ENCODE peak calls at places on chromosomes 6 and 20, in nine cellular contexts. X is lung, Q is heart right ventricle, C is epithelial cell of esophagus, Z is transverse colon, G is GM12878, E is AG04449, V is cardiac muscle cell, M is fibroblast of mammary gland. U is an unnamed sample.

GRCh38 chr20:34074101-34074760 is 37.8 kb downstream of the EIF2S2 start:
- DNase-seq in E (no peak), G (no peak), C (peak; percentile 40), M (peak; percentile 23), Z (no peak), Q (no peak), X (no peak), V (no peak), U (no peak)

GRCh38 chr20:62359491-62360121 is 7.5 kb downstream of the LAMA5 start:
- DNase-seq in G (no peak), Z (no peak), Q (peak; percentile 65), V (peak; percentile 69), E (no peak), C (no peak), M (peak; percentile 63), X (no peak), U (peak; percentile 86)

GRCh38 chr6:49563006-49563886 is 12.8 kb downstream of the C6orf141 start:
- DNase-seq in C (no peak), Z (no peak), X (no peak), M (no peak), V (no peak), G (no peak), Q (no peak), E (no peak), U (no peak)

GRCh38 chr20:1326031-1326930 is 2.7 kb downstream of the SDCBP2 start:
- DNase-seq in Z (peak; percentile 33), M (peak; percentile 69), C (peak; percentile 45), Q (no peak), X (no peak), V (peak; percentile 68), G (no peak), E (no peak), U (peak; percentile 76)

GRCh38 chr20:19849341-19850189 is 91.5 kb downstream of the RIN2 start:
- DNase-seq in C (no peak), Z (no peak), X (no peak), E (no peak), V (peak; percentile 69), M (no peak), G (no peak), Q (no peak), U (peak; percentile 46)

GRCh38 chr20:15091417-15092017 is 754.1 kb upstream of the FLRT3 start:
- DNase-seq in C (no peak), Z (no peak), E (no peak), Q (no peak), G (no peak), M (no peak), X (no peak), V (no peak), U (no peak)

GRCh38 chr6:167687035-167687720 is 139.5 kb upstream of the AFDN start:
- DNase-seq in Q (no peak), M (no peak), C (no peak), G (no peak), E (no peak), Z (no peak), V (no peak), X (no peak), U (no peak)

GRCh38 chr20:47125553-47126373 is 230.7 kb downstream of the ZMYND8 start:
- DNase-seq in G (no peak), X (no peak), Q (peak; percentile 21), C (peak; percentile 94), Z (no peak), V (peak; percentile 57), M (peak; percentile 39), E (no peak), U (no peak)

GRCh38 chr6:11194399-11195274 is 37.8 kb downstream of the NEDD9 start:
- DNase-seq in E (no peak), M (peak; percentile 52), G (no peak), V (peak; percentile 95), Z (no peak), Q (no peak), C (no peak), X (no peak), U (peak; percentile 90)

GRCh38 chr20:31870703-31871601 is 518 bp downstream of the TTLL9 start:
- DNase-seq in V (no peak), X (no peak), Q (no peak), G (no peak), E (no peak), Z (peak; percentile 30), M (no peak), C (no peak), U (no peak)

GRCh38 chr6:125274935-125275334 is 26.8 kb downstream of the HDDC2 start:
- DNase-seq in C (no peak), Z (no peak), V (no peak), E (no peak), M (no peak), G (no peak), X (no peak), Q (no peak), U (no peak)

GRCh38 chr6:13228264-13229204 is 99.8 kb downstream of the TBC1D7 start:
- DNase-seq in Z (no peak), C (no peak), M (no peak), G (no peak), E (no peak), Q (no peak), V (no peak), X (no peak), U (no peak)

GRCh38 chr6:158389188-158389919 is 77.1 kb downstream of the TULP4 start:
- DNase-seq in C (peak; percentile 50), V (no peak), G (no peak), X (no peak), Z (no peak), M (peak; percentile 41), Q (no peak), E (no peak), U (peak; percentile 22)

GRCh38 chr6:146700078-146700686 is 101.4 kb downstream of the ADGB start:
- DNase-seq in C (peak; percentile 85), X (peak; percentile 83), V (peak; percentile 91), Q (no peak), Z (peak; percentile 78), M (peak; percentile 87), G (peak; percentile 26), E (peak; percentile 47), U (peak; percentile 92)

GRCh38 chr20:25220021-25220730 is 24.7 kb downstream of the ENTPD6 start:
- DNase-seq in Q (no peak), E (no peak), C (no peak), V (peak; percentile 13), X (no peak), M (peak; percentile 20), G (no peak), Z (no peak), U (no peak)

GRCh38 chr20:35734374-35734773 is 7.7 kb downstream of the RBM39 start:
- DNase-seq in E (no peak), C (no peak), X (no peak), V (no peak), G (no peak), Z (no peak), M (no peak), Q (no peak), U (no peak)

GRCh38 chr6:165854863-165855593 is 192.0 kb upstream of the PDE10A start:
- DNase-seq in Q (no peak), V (no peak), E (no peak), Z (no peak), C (no peak), M (no peak), X (no peak), G (no peak), U (no peak)

GRCh38 chr6:64280569-64280968 is 645.0 kb downstream of the PHF3 start:
- DNase-seq in C (peak; percentile 51), Q (no peak), G (no peak), V (peak; percentile 72), Z (peak; percentile 19), X (no peak), M (peak; percentile 55), E (no peak), U (peak; percentile 69)

GRCh38 chr6:29678114-29678513 is 2.8 kb downstream of the ZFP57 start:
- DNase-seq in E (no peak), Z (no peak), X (no peak), G (no peak), V (no peak), Q (no peak), C (peak; percentile 91), M (no peak), U (peak; percentile 32)

GRCh38 chr20:60266184-60266823 is 308.1 kb downstream of the CDH26 start:
- DNase-seq in V (no peak), G (no peak), Z (no peak), M (no peak), Q (no peak), X (no peak), C (no peak), E (no peak), U (no peak)

GRCh38 chr6:14876778-14877613 is 368.9 kb upstream of the JARID2 start:
- DNase-seq in E (peak; percentile 34), V (peak; percentile 88), M (peak; percentile 80), X (no peak), G (peak; percentile 95), Z (no peak), Q (no peak), C (peak; percentile 87), U (peak; percentile 91)
- H3K4me3 ChIP-seq in E (no peak overlapping the region), V (no peak overlapping the region), M (no peak overlapping the region), X (no peak overlapping the region), G (no peak overlapping the region), Z (no peak overlapping the region), Q (no peak overlapping the region), C (no peak overlapping the region), U (peak overlapping the region; percentile 10)

GRCh38 chr6:7047071-7047470 is 60.7 kb upstream of the RREB1 start:
- DNase-seq in M (no peak), G (no peak), Z (no peak), Q (no peak), C (no peak), E (no peak), V (no peak), X (no peak), U (no peak)
- H3K4me3 ChIP-seq in M (no peak overlapping the region), G (no peak overlapping the region), Z (no peak overlapping the region), Q (no peak overlapping the region), C (no peak overlapping the region), E (no peak overlapping the region), V (no peak overlapping the region), X (no peak overlapping the region), U (no peak overlapping the region)

DNA sequence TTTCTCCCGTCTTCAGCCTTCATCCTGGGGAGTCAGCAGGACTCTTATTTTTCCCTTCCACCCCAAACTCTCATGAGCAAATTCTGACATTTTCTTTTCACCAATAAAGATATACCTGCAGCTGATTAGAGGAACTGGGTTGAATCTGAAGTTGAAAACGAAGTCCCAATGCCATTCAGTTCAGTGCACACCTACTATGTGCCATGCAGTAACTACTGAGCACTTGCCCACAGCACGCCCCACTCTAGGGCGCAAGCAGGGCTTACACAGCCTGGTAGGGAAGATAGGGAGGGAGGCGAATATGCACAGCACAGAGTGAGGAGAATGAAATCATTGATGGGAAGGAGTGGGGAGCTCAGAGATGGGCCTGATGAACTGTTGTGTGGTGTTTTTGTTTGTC is 401.6 kb downstream of the CDC5L start:
- DNase-seq in G (no peak), Q (no peak), C (no peak), V (no peak), X (no peak), E (no peak), Z (no peak), M (no peak), U (no peak)
- H3K4me3 ChIP-seq in G (no peak overlapping the region), Q (no peak overlapping the region), C (no peak overlapping the region), V (no peak overlapping the region), X (no peak overlapping the region), E (no peak overlapping the region), Z (no peak overlapping the region), M (no peak overlapping the region), U (no peak overlapping the region)

GRCh38 chr6:34566830-34567546 is 10.9 kb upstream of the SPDEF start:
- DNase-seq in Q (no peak), E (no peak), G (no peak), Z (no peak), C (peak; percentile 77), X (no peak), V (no peak), M (no peak), U (no peak)
- H3K4me3 ChIP-seq in Q (no peak overlapping the region), E (no peak overlapping the region), G (no peak overlapping the region), Z (no peak overlapping the region), C (no peak overlapping the region), X (no peak overlapping the region), V (no peak overlapping the region), M (no peak overlapping the region), U (no peak overlapping the region)